ENCODE peak calls at places on chromosomes 6 and 20, in five cellular contexts. A is cardiac muscle cell, X is upper lobe of right lung, W is tibial artery, G is heart right ventricle. Y is an unnamed sample. For H3K4me1 and H3K9me3, the result is how much of the 10 kb centered on the place peaks cover.

GRCh38 chr6:83867527-83868161 is 8.2 kb downstream of the CYB5R4 start:
- DNase-seq in W (peak), X (peak), A (peak), G (no peak), Y (peak)

GRCh38 chr6:46189726-46190125 is 18.9 kb upstream of the ENPP5 start:
- DNase-seq in A (no peak), G (no peak), W (no peak), X (no peak), Y (no peak)

GRCh38 chr6:37699138-37699766 is 1.6 kb upstream of the MDGA1 start:
- DNase-seq in A (no peak), W (no peak), G (no peak), X (no peak), Y (no peak)

GRCh38 chr20:16804793-16805187 is 56.6 kb downstream of the OTOR start:
- DNase-seq in A (no peak), W (no peak), G (no peak), X (no peak), Y (no peak)

GRCh38 chr20:24913076-24913628 is 35.9 kb upstream of the CST7 start:
- DNase-seq in A (no peak), W (no peak), G (no peak), X (peak), Y (no peak)

GRCh38 chr6:13327691-13328075 is 654 bp downstream of the TBC1D7 start:
- DNase-seq in G (no peak), X (no peak), A (no peak), W (no peak), Y (no peak)

GRCh38 chr6:137654365-137654981 is 160.3 kb upstream of the OLIG3 start:
- DNase-seq in X (no peak), A (no peak), W (no peak), G (no peak), Y (no peak)

GRCh38 chr6:34082348-34082747 is 63.5 kb downstream of the GRM4 start:
- DNase-seq in X (no peak), A (no peak), G (no peak), W (no peak), Y (no peak)

GRCh38 chr6:157271911-157272310 is 51.4 kb downstream of the TMEM242 start:
- DNase-seq in X (no peak), A (no peak), W (no peak), G (no peak), Y (no peak)

GRCh38 chr20:3238616-3239025 is 369 bp downstream of the SLC4A11 start:
- DNase-seq in X (no peak), A (peak), W (no peak), G (no peak), Y (no peak)

GRCh38 chr20:33415948-33416347 is 14.6 kb upstream of the CDK5RAP1 start:
- DNase-seq in G (peak), W (peak), X (no peak), A (peak), Y (peak)

GRCh38 chr20:51106011-51106410 is 83.1 kb upstream of the KCNG1 start:
- DNase-seq in G (no peak), W (no peak), X (no peak), A (no peak), Y (no peak)

GRCh38 chr6:40205004-40205403 is 270.7 kb upstream of the MOCS1 start:
- DNase-seq in A (no peak), X (no peak), G (no peak), W (no peak), Y (no peak)

GRCh38 chr6:55678330-55679224 is 99.6 kb upstream of the HMGCLL1 start:
- DNase-seq in X (no peak), G (no peak), A (peak), W (no peak), Y (no peak)

GRCh38 chr6:24945046-24945445 is 9.3 kb upstream of the RIPOR2 start:
- DNase-seq in A (no peak), X (no peak), G (no peak), W (no peak), Y (no peak)
- H3K4me1 ChIP-seq in A (under half), X (under half), G (under half), W (under half), Y (under half)

DNA sequence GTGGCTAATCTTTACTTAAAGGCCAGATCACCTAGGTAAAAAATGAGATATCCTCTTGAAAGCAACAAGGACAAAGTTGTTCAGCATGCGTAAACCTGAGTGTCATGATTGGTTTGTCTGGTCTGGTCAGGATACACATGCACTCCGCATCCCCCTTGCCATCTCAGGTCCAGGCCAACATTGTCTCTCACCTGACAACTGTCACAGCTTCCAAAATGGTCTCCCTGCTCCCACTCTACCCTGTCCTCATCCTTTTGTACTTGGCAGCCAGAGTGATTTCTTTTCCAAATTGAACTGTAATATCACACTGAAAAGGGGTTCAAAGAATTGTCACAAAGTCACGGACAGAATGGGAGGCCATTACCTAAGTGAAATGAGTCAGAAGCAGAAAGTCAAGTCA is 21.1 kb upstream of the APCDD1L start:
- DNase-seq in A (no peak), W (no peak), G (no peak), X (no peak), Y (no peak)
- H3K9me3 ChIP-seq in A (under half), W (under half), G (under half), X (under half), Y (under half)

GRCh38 chr20:49985617-49986016 is 2.8 kb downstream of the SNAI1 start:
- DNase-seq in G (no peak), X (no peak), W (no peak), A (no peak), Y (no peak)
- H3K4me1 ChIP-seq in G (half or more), X (half or more), W (half or more), A (under half), Y (under half)

GRCh38 chr6:18823782-18824386 is 436.7 kb downstream of the RNF144B start:
- DNase-seq in X (no peak), W (no peak), A (peak), G (no peak), Y (no peak)
- H3K9me3 ChIP-seq in X (under half), W (under half), A (under half), G (under half), Y (under half)

GRCh38 chr6:111754423-111754822 is 118.8 kb downstream of the FYN start:
- DNase-seq in A (no peak), X (no peak), G (no peak), W (no peak), Y (no peak)

GRCh38 chr6:111759836-111760785 is 113.1 kb downstream of the FYN start:
- DNase-seq in G (no peak), X (no peak), A (peak), W (no peak), Y (no peak)

GRCh38 chr6:111759413-111759835 is 113.8 kb downstream of the FYN start:
- DNase-seq in G (no peak), X (no peak), W (no peak), A (no peak), Y (no peak)

GRCh38 chr6:111758608-111759293 is 114.5 kb downstream of the FYN start:
- DNase-seq in G (no peak), X (no peak), W (no peak), A (no peak), Y (no peak)

DNA sequence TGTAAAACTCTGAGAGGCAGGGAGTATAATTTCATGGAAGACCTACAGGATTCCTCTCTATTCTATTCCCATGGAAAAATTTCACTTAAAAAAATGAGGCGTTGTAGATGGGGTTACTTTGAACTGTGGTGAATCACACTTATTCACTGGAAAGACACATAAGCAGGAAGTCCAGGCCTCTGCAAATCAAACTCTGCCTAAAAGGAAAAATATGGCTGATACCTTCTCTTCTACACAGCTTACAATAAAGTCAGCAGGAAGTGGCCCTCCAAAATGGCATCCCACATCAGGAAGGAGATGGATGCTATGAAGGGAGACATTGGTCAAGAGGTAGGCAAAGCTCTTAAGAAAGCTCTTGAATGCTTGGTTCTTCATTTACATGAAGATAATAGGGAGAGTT is 115.9 kb downstream of the FYN start:
- DNase-seq in A (peak), W (no peak), G (no peak), X (no peak), Y (no peak)
- H3K4me1 ChIP-seq in A (under half), W (under half), G (half or more), X (under half), Y (under half)

GRCh38 chr6:19210849-19211590 is 626.1 kb upstream of the ID4 start:
- DNase-seq in X (peak), W (no peak), G (peak), A (peak), Y (no peak)

GRCh38 chr6:19214231-19214630 is 622.9 kb upstream of the ID4 start:
- DNase-seq in G (no peak), A (no peak), W (no peak), X (no peak), Y (no peak)

GRCh38 chr6:19205076-19205475 is 632.1 kb upstream of the ID4 start:
- DNase-seq in G (no peak), W (no peak), X (peak), A (no peak), Y (no peak)

GRCh38 chr6:19204445-19204844 is 632.7 kb upstream of the ID4 start:
- DNase-seq in X (no peak), A (no peak), G (no peak), W (no peak), Y (no peak)

DNA sequence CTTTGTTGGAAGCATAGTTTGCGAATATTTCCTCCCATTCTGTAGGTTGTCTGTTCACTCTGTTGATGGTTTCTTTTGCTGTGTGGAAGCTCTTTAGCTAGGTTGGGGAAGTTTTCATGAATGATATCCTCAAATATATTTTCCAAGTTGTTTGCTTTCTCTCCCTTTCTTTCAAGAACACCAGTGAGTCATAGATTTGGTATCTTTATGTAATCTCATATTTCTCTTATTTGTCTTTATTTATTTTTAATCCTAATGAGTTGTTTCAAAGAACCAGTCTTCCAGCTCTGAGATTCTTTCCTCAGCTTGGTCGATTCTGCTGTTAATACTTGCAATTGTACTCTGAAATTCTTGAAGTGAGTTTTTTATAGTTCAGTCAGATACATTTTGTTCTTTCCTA is 628.0 kb upstream of the ID4 start:
- DNase-seq in G (no peak), X (no peak), A (no peak), W (no peak), Y (no peak)
- H3K9me3 ChIP-seq in G (under half), X (under half), A (under half), W (under half), Y (under half)

GRCh38 chr6:148493374-148493773 is 150.7 kb downstream of the SASH1 start:
- DNase-seq in W (no peak), G (no peak), A (no peak), X (no peak), Y (no peak)
- H3K4me1 ChIP-seq in W (under half), G (half or more), A (under half), X (under half), Y (under half)

GRCh38 chr20:55800501-55800900 is 204.8 kb downstream of the CBLN4 start:
- DNase-seq in G (no peak), A (no peak), X (no peak), W (no peak), Y (no peak)
- H3K9me3 ChIP-seq in G (under half), A (under half), X (under half), W (under half), Y (under half)

Y was measured in gastrocnemius medialis.